ENCODE peak calls at places on chromosomes 11 and 22, in five cellular contexts. One of them, this sample, is unnamed.

GRCh38 chr22:48906177-48906835 is 921.4 kb downstream of the BRD1 start:
- DNase-seq in HFFc6: no peak
- DNase-seq in PC-3: no peak
- DNase-seq in CD8-positive, alpha-beta T cell: no peak
- DNase-seq in neural progenitor cell: no peak
- DNase-seq in this sample: peak

GRCh38 chr11:32494629-32495028 is 59.3 kb upstream of the WT1 start:
- DNase-seq in CD8-positive, alpha-beta T cell: no peak
- DNase-seq in neural progenitor cell: no peak
- DNase-seq in HFFc6: no peak
- DNase-seq in PC-3: no peak
- DNase-seq in this sample: no peak

GRCh38 chr11:68049509-68050370 is 10.9 kb downstream of the TCIRG1 start:
- DNase-seq in neural progenitor cell: no peak
- DNase-seq in CD8-positive, alpha-beta T cell: no peak
- DNase-seq in PC-3: no peak
- DNase-seq in HFFc6: no peak
- DNase-seq in this sample: no peak

GRCh38 chr11:1271927-1272326 is 37.5 kb downstream of the TOLLIP start:
- DNase-seq in CD8-positive, alpha-beta T cell: no peak
- DNase-seq in PC-3: no peak
- DNase-seq in HFFc6: no peak
- DNase-seq in neural progenitor cell: no peak
- DNase-seq in this sample: no peak

GRCh38 chr11:19715373-19715772 is 2.7 kb downstream of the NAV2 start:
- DNase-seq in neural progenitor cell: no peak
- DNase-seq in CD8-positive, alpha-beta T cell: no peak
- DNase-seq in HFFc6: peak
- DNase-seq in PC-3: peak
- DNase-seq in this sample: no peak

GRCh38 chr11:1706634-1707400 is 9.8 kb downstream of the KRTAP5-6 start:
- DNase-seq in PC-3: peak
- DNase-seq in HFFc6: no peak
- DNase-seq in CD8-positive, alpha-beta T cell: no peak
- DNase-seq in neural progenitor cell: peak
- DNase-seq in this sample: no peak

GRCh38 chr11:130561441-130561881 is 113.0 kb downstream of the ADAMTS15 start:
- DNase-seq in HFFc6: no peak
- DNase-seq in CD8-positive, alpha-beta T cell: no peak
- DNase-seq in PC-3: peak
- DNase-seq in neural progenitor cell: no peak
- DNase-seq in this sample: no peak

GRCh38 chr11:116691779-116692178 is 81.0 kb downstream of the BUD13 start:
- DNase-seq in CD8-positive, alpha-beta T cell: peak
- DNase-seq in neural progenitor cell: peak
- DNase-seq in PC-3: peak
- DNase-seq in HFFc6: no peak
- DNase-seq in this sample: peak

GRCh38 chr11:116970485-116971292 is 127.5 kb downstream of the SIK3 start:
- DNase-seq in CD8-positive, alpha-beta T cell: no peak
- DNase-seq in PC-3: peak
- DNase-seq in neural progenitor cell: no peak
- DNase-seq in HFFc6: no peak
- DNase-seq in this sample: no peak

GRCh38 chr11:10885703-10886363 is 28.0 kb upstream of the ZBED5 start:
- DNase-seq in HFFc6: no peak
- DNase-seq in CD8-positive, alpha-beta T cell: no peak
- DNase-seq in PC-3: no peak
- DNase-seq in neural progenitor cell: no peak
- DNase-seq in this sample: no peak

GRCh38 chr22:50526849-50527801 is 1.7 kb upstream of the SCO2 start:
- DNase-seq in HFFc6: no peak
- DNase-seq in CD8-positive, alpha-beta T cell: no peak
- DNase-seq in neural progenitor cell: peak
- DNase-seq in PC-3: peak
- DNase-seq in this sample: no peak

GRCh38 chr11:101255036-101255435 is 125.4 kb upstream of the PGR start:
- DNase-seq in CD8-positive, alpha-beta T cell: no peak
- DNase-seq in PC-3: no peak
- DNase-seq in neural progenitor cell: no peak
- DNase-seq in HFFc6: no peak
- DNase-seq in this sample: no peak

GRCh38 chr22:46287873-46288751 is 8.6 kb upstream of the GTSE1 start:
- DNase-seq in HFFc6: no peak
- DNase-seq in PC-3: no peak
- DNase-seq in neural progenitor cell: no peak
- DNase-seq in CD8-positive, alpha-beta T cell: peak
- DNase-seq in this sample: no peak

GRCh38 chr11:78228467-78228866 is 39.7 kb downstream of the USP35 start:
- DNase-seq in CD8-positive, alpha-beta T cell: peak
- DNase-seq in neural progenitor cell: peak
- DNase-seq in HFFc6: peak
- DNase-seq in PC-3: peak
- DNase-seq in this sample: no peak

GRCh38 chr11:78876686-78877085 is 302.0 kb upstream of the NARS2 start:
- DNase-seq in PC-3: no peak
- DNase-seq in HFFc6: no peak
- DNase-seq in neural progenitor cell: no peak
- DNase-seq in CD8-positive, alpha-beta T cell: no peak
- DNase-seq in this sample: no peak

GRCh38 chr11:19873730-19874129 is 161.1 kb downstream of the NAV2 start:
- DNase-seq in PC-3: no peak
- DNase-seq in CD8-positive, alpha-beta T cell: no peak
- DNase-seq in HFFc6: no peak
- DNase-seq in neural progenitor cell: peak
- DNase-seq in this sample: peak

GRCh38 chr11:73196576-73196975 is 21.5 kb upstream of the P2RY2 start:
- DNase-seq in HFFc6: no peak
- DNase-seq in CD8-positive, alpha-beta T cell: no peak
- DNase-seq in PC-3: no peak
- DNase-seq in neural progenitor cell: no peak
- DNase-seq in this sample: no peak

GRCh38 chr22:37157516-37158289 is 8.0 kb upstream of the IL2RB start:
- DNase-seq in PC-3: no peak
- DNase-seq in neural progenitor cell: no peak
- DNase-seq in HFFc6: peak
- DNase-seq in CD8-positive, alpha-beta T cell: no peak
- DNase-seq in this sample: no peak

GRCh38 chr11:69014084-69014935 is 1.3 kb upstream of the MRGPRF start:
- DNase-seq in HFFc6: no peak
- DNase-seq in neural progenitor cell: peak
- DNase-seq in CD8-positive, alpha-beta T cell: no peak
- DNase-seq in PC-3: no peak
- DNase-seq in this sample: no peak

GRCh38 chr22:29143848-29144785 is 61.6 kb upstream of the EMID1 start:
- DNase-seq in PC-3: no peak
- DNase-seq in CD8-positive, alpha-beta T cell: no peak
- DNase-seq in neural progenitor cell: no peak
- DNase-seq in HFFc6: no peak
- DNase-seq in this sample: no peak

GRCh38 chr11:32893091-32893946 is 708 bp downstream of the QSER1 start:
- DNase-seq in neural progenitor cell: peak
- DNase-seq in HFFc6: no peak
- DNase-seq in CD8-positive, alpha-beta T cell: peak
- DNase-seq in PC-3: peak
- DNase-seq in this sample: peak

GRCh38 chr11:120409655-120410054 is 73.4 kb downstream of the ARHGEF12 start:
- DNase-seq in HFFc6: no peak
- DNase-seq in neural progenitor cell: no peak
- DNase-seq in CD8-positive, alpha-beta T cell: no peak
- DNase-seq in PC-3: no peak
- DNase-seq in this sample: no peak

GRCh38 chr22:42685941-42686666 is 34.6 kb downstream of the A4GALT start:
- DNase-seq in neural progenitor cell: peak
- DNase-seq in HFFc6: no peak
- DNase-seq in PC-3: no peak
- DNase-seq in CD8-positive, alpha-beta T cell: no peak
- DNase-seq in this sample: no peak

GRCh38 chr11:85941380-85941973 is 86.3 kb downstream of the CCDC83 start:
- DNase-seq in CD8-positive, alpha-beta T cell: no peak
- DNase-seq in PC-3: peak
- DNase-seq in neural progenitor cell: peak
- DNase-seq in HFFc6: peak
- DNase-seq in this sample: no peak

GRCh38 chr22:22923379-22923778 is 35.8 kb downstream of the IGLL5 start:
- DNase-seq in CD8-positive, alpha-beta T cell: no peak
- DNase-seq in neural progenitor cell: no peak
- DNase-seq in PC-3: no peak
- DNase-seq in HFFc6: no peak
- DNase-seq in this sample: no peak

GRCh38 chr22:49565516-49565855 is 262.2 kb downstream of the BRD1 start:
- DNase-seq in neural progenitor cell: no peak
- DNase-seq in CD8-positive, alpha-beta T cell: no peak
- DNase-seq in HFFc6: no peak
- DNase-seq in PC-3: no peak
- DNase-seq in this sample: peak

GRCh38 chr11:59173080-59173963 is 1.4 kb downstream of the DTX4 start:
- DNase-seq in neural progenitor cell: peak
- DNase-seq in HFFc6: no peak
- DNase-seq in PC-3: no peak
- DNase-seq in CD8-positive, alpha-beta T cell: no peak
- DNase-seq in this sample: no peak

GRCh38 chr22:22450343-22450839 is 58.2 kb downstream of the ZNF280B start:
- DNase-seq in HFFc6: no peak
- DNase-seq in neural progenitor cell: no peak
- DNase-seq in CD8-positive, alpha-beta T cell: no peak
- DNase-seq in PC-3: no peak
- DNase-seq in this sample: no peak

GRCh38 chr22:27512283-27512761 is 289.2 kb downstream of the MN1 start:
- DNase-seq in CD8-positive, alpha-beta T cell: no peak
- DNase-seq in PC-3: peak
- DNase-seq in neural progenitor cell: no peak
- DNase-seq in HFFc6: peak
- DNase-seq in this sample: no peak

GRCh38 chr11:93198221-93198650 is 445 bp upstream of the SLC36A4 start:
- DNase-seq in PC-3: peak
- DNase-seq in neural progenitor cell: no peak
- DNase-seq in HFFc6: no peak
- DNase-seq in CD8-positive, alpha-beta T cell: no peak
- DNase-seq in this sample: no peak

GRCh38 chr11:93199616-93200015 is 1.8 kb upstream of the SLC36A4 start:
- DNase-seq in neural progenitor cell: no peak
- DNase-seq in PC-3: no peak
- DNase-seq in HFFc6: no peak
- DNase-seq in CD8-positive, alpha-beta T cell: no peak
- DNase-seq in this sample: no peak

GRCh38 chr11:93197383-93198220 is at the start of gene SLC36A4:
- DNase-seq in neural progenitor cell: peak
- DNase-seq in CD8-positive, alpha-beta T cell: peak
- DNase-seq in HFFc6: peak
- DNase-seq in PC-3: peak
- DNase-seq in this sample: peak

GRCh38 chr11:93194673-93195291 is 3.0 kb downstream of the SLC36A4 start:
- DNase-seq in PC-3: no peak
- DNase-seq in neural progenitor cell: no peak
- DNase-seq in CD8-positive, alpha-beta T cell: no peak
- DNase-seq in HFFc6: no peak
- DNase-seq in this sample: no peak

GRCh38 chr11:93196816-93197382 is 892 bp downstream of the SLC36A4 start:
- DNase-seq in PC-3: peak
- DNase-seq in HFFc6: no peak
- DNase-seq in neural progenitor cell: no peak
- DNase-seq in CD8-positive, alpha-beta T cell: no peak
- DNase-seq in this sample: no peak
- TF ChIP-seq CTCF in PC-3: peak
- TF ChIP-seq CTCF in HFFc6: peak
- TF ChIP-seq CTCF in neural progenitor cell: peak
- TF ChIP-seq CTCF in CD8-positive, alpha-beta T cell: peak
- TF ChIP-seq CTCF in this sample: peak

GRCh38 chr11:37712246-37712645 is 1114.2 kb upstream of the RAG2 start:
- DNase-seq in CD8-positive, alpha-beta T cell: no peak
- DNase-seq in neural progenitor cell: peak
- DNase-seq in PC-3: peak
- DNase-seq in HFFc6: no peak
- DNase-seq in this sample: no peak
- TF ChIP-seq CTCF in CD8-positive, alpha-beta T cell: no peak
- TF ChIP-seq CTCF in neural progenitor cell: peak
- TF ChIP-seq CTCF in PC-3: peak
- TF ChIP-seq CTCF in HFFc6: peak
- TF ChIP-seq CTCF in this sample: peak

GRCh38 chr11:124778281-124778680 is 16.2 kb upstream of the ESAM start:
- DNase-seq in CD8-positive, alpha-beta T cell: no peak
- DNase-seq in PC-3: peak
- DNase-seq in HFFc6: no peak
- DNase-seq in neural progenitor cell: no peak
- DNase-seq in this sample: no peak
- TF ChIP-seq CTCF in CD8-positive, alpha-beta T cell: no peak
- TF ChIP-seq CTCF in PC-3: peak
- TF ChIP-seq CTCF in HFFc6: peak
- TF ChIP-seq CTCF in neural progenitor cell: peak
- TF ChIP-seq CTCF in this sample: peak

DNA sequence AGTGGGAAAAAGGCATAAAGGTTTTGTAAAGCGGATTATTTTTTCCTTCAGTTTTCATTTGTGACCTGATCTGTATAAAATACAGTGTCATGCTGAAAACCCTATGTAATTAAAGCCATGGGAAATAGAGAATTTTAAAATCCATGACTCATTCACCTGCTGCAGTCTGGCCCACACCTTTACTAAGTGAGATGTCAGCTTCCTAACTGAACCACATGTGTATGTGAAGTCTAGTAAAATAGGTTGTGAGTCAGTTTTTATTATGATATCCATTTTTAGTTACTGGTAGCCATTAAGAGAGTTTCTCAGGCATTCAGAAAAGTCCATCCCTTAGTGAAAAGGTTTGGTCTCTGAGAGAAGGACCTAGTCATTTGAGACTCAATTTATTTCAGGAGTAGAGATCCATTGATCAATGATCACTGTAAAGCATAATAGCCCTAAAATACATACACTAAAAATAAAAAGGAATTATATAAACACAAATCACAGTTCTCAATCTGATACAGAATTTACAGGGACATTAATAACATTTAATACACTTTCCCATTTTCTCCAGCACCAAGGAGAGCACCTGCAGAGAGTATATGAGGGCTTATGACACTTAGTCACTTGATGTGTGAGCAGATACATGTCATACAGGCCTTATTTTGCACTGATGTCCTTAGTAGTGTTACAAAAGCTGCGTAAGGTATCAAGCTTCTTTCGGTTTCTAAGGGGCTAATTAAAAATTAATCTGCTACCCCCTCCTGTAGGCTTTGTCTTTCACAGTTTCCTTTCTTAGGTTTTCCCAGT is 61.1 kb downstream of the TRIM44 start:
- DNase-seq in HFFc6: no peak
- DNase-seq in CD8-positive, alpha-beta T cell: no peak
- DNase-seq in neural progenitor cell: no peak
- DNase-seq in PC-3: peak
- DNase-seq in this sample: no peak
- TF ChIP-seq CTCF in HFFc6: no peak
- TF ChIP-seq CTCF in CD8-positive, alpha-beta T cell: no peak
- TF ChIP-seq CTCF in neural progenitor cell: no peak
- TF ChIP-seq CTCF in PC-3: no peak
- TF ChIP-seq CTCF in this sample: no peak

DNA sequence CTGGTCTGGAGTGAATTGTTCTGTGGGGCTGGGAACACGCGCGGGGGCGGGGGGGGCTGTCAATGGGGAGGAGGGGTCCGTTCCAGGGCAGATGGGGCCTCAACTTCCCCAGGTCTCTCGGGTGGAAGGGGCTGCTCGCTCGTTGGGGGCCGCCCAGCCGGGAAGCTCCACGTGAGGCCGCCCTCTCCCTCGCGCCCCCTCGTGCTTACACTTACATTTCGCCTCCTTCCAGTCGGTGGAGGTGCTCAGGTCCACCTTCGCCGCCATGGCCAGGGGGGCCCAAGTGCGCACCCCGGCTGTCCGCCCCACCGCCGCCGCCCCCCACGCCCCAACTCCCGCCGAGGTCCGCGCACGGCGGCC is 451 bp downstream of the MACROD1 start:
- DNase-seq in HFFc6: no peak
- DNase-seq in CD8-positive, alpha-beta T cell: no peak
- DNase-seq in neural progenitor cell: no peak
- DNase-seq in PC-3: peak
- DNase-seq in this sample: no peak
- TF ChIP-seq CTCF in HFFc6: peak
- TF ChIP-seq CTCF in CD8-positive, alpha-beta T cell: no peak
- TF ChIP-seq CTCF in neural progenitor cell: peak
- TF ChIP-seq CTCF in PC-3: no peak
- TF ChIP-seq CTCF in this sample: peak

This sample was measured in type B pancreatic cell.